ENCODE peak calls at places on chromosome 6, in six cellular contexts. U is H1, V is GM12878, Y is HepG2, I is GM12891, R is K562. B is an unnamed sample.

GRCh38 chr6:42030585-42031506 is 19.5 kb upstream of the TAF8 start:
- DNase-seq in U (no peak), V (no peak), Y (no peak), I (no peak), R (peak), B (no peak)

GRCh38 chr6:14968056-14968643 is 277.7 kb upstream of the JARID2 start:
- DNase-seq in U (no peak), V (no peak), Y (no peak), I (no peak), R (no peak), B (no peak)

GRCh38 chr6:35970181-35970580 is 49.3 kb upstream of the SRPK1 start:
- DNase-seq in U (no peak), V (no peak), Y (no peak), I (no peak), R (no peak), B (no peak)

GRCh38 chr6:165661416-165662001 is 1.5 kb downstream of the PDE10A start:
- DNase-seq in U (peak), V (no peak), Y (no peak), I (no peak), R (no peak), B (no peak)

GRCh38 chr6:35091353-35092083 is 49.6 kb downstream of the TCP11 start:
- DNase-seq in U (peak), V (no peak), Y (no peak), I (no peak), R (no peak), B (no peak)

GRCh38 chr6:128601060-128601459 is 80.7 kb upstream of the PTPRK start:
- DNase-seq in U (no peak), V (no peak), Y (no peak), I (no peak), R (no peak), B (no peak)

GRCh38 chr6:72219536-72219935 is 333.2 kb downstream of the RIMS1 start:
- DNase-seq in U (no peak), V (no peak), Y (no peak), I (no peak), R (no peak), B (no peak)

GRCh38 chr6:49462071-49462470 is 982 bp downstream of the MMUT start:
- DNase-seq in U (no peak), V (no peak), Y (no peak), I (no peak), R (no peak), B (no peak)

GRCh38 chr6:43052842-43053544 is 658 bp downstream of the CUL7 start:
- DNase-seq in U (no peak), V (no peak), Y (no peak), I (peak), R (no peak), B (no peak)

GRCh38 chr6:158185729-158186456 is 17.7 kb downstream of the GTF2H5 start:
- DNase-seq in U (no peak), V (no peak), Y (no peak), I (no peak), R (no peak), B (no peak)

GRCh38 chr6:96001891-96002575 is 13.7 kb upstream of the FUT9 start:
- DNase-seq in U (no peak), V (no peak), Y (no peak), I (no peak), R (no peak), B (no peak)

GRCh38 chr6:10659697-10660348 is 34.6 kb downstream of the C6orf52 start:
- DNase-seq in U (peak), V (no peak), Y (no peak), I (no peak), R (no peak), B (no peak)

GRCh38 chr6:148177589-148178233 is 164.9 kb upstream of the SASH1 start:
- DNase-seq in U (peak), V (no peak), Y (peak), I (peak), R (peak), B (no peak)

GRCh38 chr6:37695857-37696219 is 1.8 kb downstream of the MDGA1 start:
- DNase-seq in U (no peak), V (no peak), Y (no peak), I (no peak), R (no peak), B (no peak)

GRCh38 chr6:82040405-82041221 is 206.9 kb downstream of the IBTK start:
- DNase-seq in U (peak), V (peak), Y (peak), I (no peak), R (no peak), B (no peak)

DNA sequence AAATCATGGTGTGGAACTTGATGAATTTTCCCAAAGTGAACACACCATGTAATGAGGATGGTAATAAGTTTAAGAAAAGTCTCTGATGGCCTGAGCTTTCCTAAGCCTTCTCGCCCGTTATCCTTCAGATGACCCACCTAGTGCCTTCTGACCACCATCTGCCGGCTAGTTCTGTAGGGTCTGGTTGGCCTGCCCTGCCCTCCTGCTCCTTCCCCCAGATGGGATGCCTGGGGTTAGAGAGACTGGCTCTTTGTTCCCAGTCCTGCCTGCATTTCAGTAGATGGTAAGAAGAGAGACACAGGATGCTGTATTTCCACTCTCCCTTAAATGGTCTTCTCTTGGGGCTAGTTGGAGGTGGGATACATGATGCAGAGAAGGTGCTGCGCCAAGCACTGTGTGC is 43.0 kb downstream of the TIAM2 start:
- DNase-seq in U (peak), V (no peak), Y (no peak), I (no peak), R (no peak), B (no peak)
- TF ChIP-seq TAF1 in U (no peak), V (no peak), Y (no peak), I (no peak), R (no peak), B (no peak)

GRCh38 chr6:2763876-2764540 is 1.2 kb upstream of the WRNIP1 start:
- DNase-seq in U (no peak), V (no peak), Y (no peak), I (no peak), R (no peak), B (no peak)

GRCh38 chr6:2765896-2766766 is 938 bp downstream of the WRNIP1 start:
- DNase-seq in U (no peak), V (no peak), Y (no peak), I (peak), R (peak), B (peak)

GRCh38 chr6:2764610-2765165 is 505 bp upstream of the WRNIP1 start:
- DNase-seq in U (peak), V (no peak), Y (peak), I (peak), R (peak), B (peak)

GRCh38 chr6:2766767-2767314 is 1.6 kb downstream of the WRNIP1 start:
- DNase-seq in U (no peak), V (no peak), Y (no peak), I (no peak), R (no peak), B (no peak)

GRCh38 chr6:2765166-2765895 is at the start of gene WRNIP1:
- DNase-seq in U (peak), V (peak), Y (peak), I (peak), R (peak), B (peak)
- TF ChIP-seq POLR2A in U (no peak), V (peak), Y (peak), I (peak), R (no peak), B (peak)

GRCh38 chr6:133339543-133340384 is 98.6 kb downstream of the EYA4 start:
- DNase-seq in U (no peak), V (no peak), Y (no peak), I (no peak), R (no peak), B (no peak)
- TF ChIP-seq TAF1 in U (no peak), V (no peak), Y (no peak), I (no peak), R (no peak), B (no peak)

DNA sequence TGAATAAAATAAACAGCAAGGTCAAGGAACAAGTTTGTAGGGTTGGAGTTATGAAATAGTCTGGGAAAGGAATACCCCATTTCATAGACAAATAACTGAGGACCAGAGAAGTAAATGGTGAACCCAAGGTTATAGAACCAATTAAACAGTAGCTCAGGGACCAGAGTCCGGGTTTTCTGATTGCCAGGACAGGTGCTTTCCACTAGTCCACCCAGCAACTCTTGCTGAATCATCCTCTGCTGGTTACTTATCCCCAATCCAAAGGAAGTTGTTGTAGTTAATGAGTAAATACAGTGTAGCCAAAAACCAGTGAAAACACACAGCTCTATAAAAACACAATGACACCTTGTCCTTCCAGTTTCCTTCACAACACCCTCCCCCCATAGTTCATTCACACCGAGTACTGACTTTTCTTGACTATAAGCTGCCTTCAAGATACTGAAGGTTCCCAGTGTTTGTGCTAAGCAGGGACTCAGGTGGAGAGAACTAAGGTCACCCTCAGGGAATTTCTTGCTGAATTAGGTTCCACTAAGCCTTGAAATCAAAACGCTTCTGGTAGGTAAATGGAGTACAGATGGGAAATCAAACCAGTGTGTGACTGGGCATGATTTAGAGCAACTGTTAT is 717 bp upstream of the TINAG start:
- DNase-seq in U (no peak), V (peak), Y (peak), I (no peak), R (no peak), B (no peak)
- TF ChIP-seq POLR2A in U (no peak), V (no peak), Y (no peak), I (no peak), R (no peak), B (no peak)